ENCODE peak calls at places on chromosomes 4 and X, in ten cellular contexts. One of them, this sample, is unnamed.

GRCh38 chr4:156660470-156660869 is 311.1 kb downstream of the PDGFC start:
- DNase-seq in cardiac fibroblast: no peak
- DNase-seq in NCI-H460: no peak
- DNase-seq in nephron progenitor cell: no peak
- DNase-seq in T follicular helper cell: no peak
- DNase-seq in activated CD4-positive, CD25-positive, alpha-beta regulatory T cell treated with anti-CD3 and anti-CD28 coated beads, Interleukin-2, amount 50 U/mL, for 72 hours: no peak
- DNase-seq in posterior cingulate gyrus: no peak
- DNase-seq in body of pancreas: no peak
- DNase-seq in SW480: no peak
- DNase-seq in Ammon's horn: peak
- DNase-seq in this sample: no peak

GRCh38 chr4:118353452-118353851 is 649 bp upstream of the PRSS12 start:
- DNase-seq in cardiac fibroblast: no peak
- DNase-seq in NCI-H460: no peak
- DNase-seq in nephron progenitor cell: no peak
- DNase-seq in T follicular helper cell: no peak
- DNase-seq in activated CD4-positive, CD25-positive, alpha-beta regulatory T cell treated with anti-CD3 and anti-CD28 coated beads, Interleukin-2, amount 50 U/mL, for 72 hours: no peak
- DNase-seq in posterior cingulate gyrus: no peak
- DNase-seq in body of pancreas: no peak
- DNase-seq in SW480: no peak
- DNase-seq in Ammon's horn: no peak
- DNase-seq in this sample: no peak

GRCh38 chrX:39576081-39576701 is 521.6 kb downstream of the BCOR start:
- DNase-seq in cardiac fibroblast: no peak
- DNase-seq in NCI-H460: no peak
- DNase-seq in nephron progenitor cell: peak
- DNase-seq in T follicular helper cell: no peak
- DNase-seq in activated CD4-positive, CD25-positive, alpha-beta regulatory T cell treated with anti-CD3 and anti-CD28 coated beads, Interleukin-2, amount 50 U/mL, for 72 hours: no peak
- DNase-seq in posterior cingulate gyrus: peak
- DNase-seq in body of pancreas: no peak
- DNase-seq in SW480: no peak
- DNase-seq in Ammon's horn: peak
- DNase-seq in this sample: peak

GRCh38 chr4:26140150-26140898 is 180.5 kb upstream of the RBPJ start:
- DNase-seq in cardiac fibroblast: peak
- DNase-seq in NCI-H460: no peak
- DNase-seq in nephron progenitor cell: no peak
- DNase-seq in T follicular helper cell: no peak
- DNase-seq in activated CD4-positive, CD25-positive, alpha-beta regulatory T cell treated with anti-CD3 and anti-CD28 coated beads, Interleukin-2, amount 50 U/mL, for 72 hours: no peak
- DNase-seq in posterior cingulate gyrus: no peak
- DNase-seq in body of pancreas: no peak
- DNase-seq in SW480: no peak
- DNase-seq in Ammon's horn: no peak
- DNase-seq in this sample: no peak

GRCh38 chr4:143514432-143514831 is 930 bp downstream of the SMARCA5 start:
- DNase-seq in cardiac fibroblast: peak
- DNase-seq in NCI-H460: peak
- DNase-seq in nephron progenitor cell: peak
- DNase-seq in T follicular helper cell: peak
- DNase-seq in activated CD4-positive, CD25-positive, alpha-beta regulatory T cell treated with anti-CD3 and anti-CD28 coated beads, Interleukin-2, amount 50 U/mL, for 72 hours: peak
- DNase-seq in posterior cingulate gyrus: peak
- DNase-seq in body of pancreas: peak
- DNase-seq in SW480: peak
- DNase-seq in Ammon's horn: peak
- DNase-seq in this sample: peak

GRCh38 chrX:122546269-122546668 is 637.8 kb upstream of the GRIA3 start:
- DNase-seq in cardiac fibroblast: no peak
- DNase-seq in NCI-H460: no peak
- DNase-seq in nephron progenitor cell: no peak
- DNase-seq in T follicular helper cell: no peak
- DNase-seq in activated CD4-positive, CD25-positive, alpha-beta regulatory T cell treated with anti-CD3 and anti-CD28 coated beads, Interleukin-2, amount 50 U/mL, for 72 hours: no peak
- DNase-seq in posterior cingulate gyrus: no peak
- DNase-seq in body of pancreas: no peak
- DNase-seq in SW480: no peak
- DNase-seq in Ammon's horn: no peak
- DNase-seq in this sample: no peak

GRCh38 chr4:15653864-15654391 is 1.2 kb downstream of the FBXL5 start:
- DNase-seq in cardiac fibroblast: peak
- DNase-seq in NCI-H460: no peak
- DNase-seq in nephron progenitor cell: peak
- DNase-seq in T follicular helper cell: no peak
- DNase-seq in activated CD4-positive, CD25-positive, alpha-beta regulatory T cell treated with anti-CD3 and anti-CD28 coated beads, Interleukin-2, amount 50 U/mL, for 72 hours: no peak
- DNase-seq in posterior cingulate gyrus: no peak
- DNase-seq in body of pancreas: no peak
- DNase-seq in SW480: peak
- DNase-seq in Ammon's horn: peak
- DNase-seq in this sample: no peak

GRCh38 chrX:133918326-133918725 is 67.1 kb downstream of the GPC3 start:
- DNase-seq in cardiac fibroblast: no peak
- DNase-seq in NCI-H460: no peak
- DNase-seq in nephron progenitor cell: no peak
- DNase-seq in T follicular helper cell: no peak
- DNase-seq in activated CD4-positive, CD25-positive, alpha-beta regulatory T cell treated with anti-CD3 and anti-CD28 coated beads, Interleukin-2, amount 50 U/mL, for 72 hours: no peak
- DNase-seq in posterior cingulate gyrus: no peak
- DNase-seq in body of pancreas: no peak
- DNase-seq in SW480: no peak
- DNase-seq in Ammon's horn: no peak
- DNase-seq in this sample: no peak

GRCh38 chrX:136196691-136197155 is 49.4 kb downstream of the FHL1 start:
- DNase-seq in cardiac fibroblast: no peak
- DNase-seq in NCI-H460: no peak
- DNase-seq in nephron progenitor cell: no peak
- DNase-seq in T follicular helper cell: no peak
- DNase-seq in activated CD4-positive, CD25-positive, alpha-beta regulatory T cell treated with anti-CD3 and anti-CD28 coated beads, Interleukin-2, amount 50 U/mL, for 72 hours: no peak
- DNase-seq in posterior cingulate gyrus: no peak
- DNase-seq in body of pancreas: no peak
- DNase-seq in SW480: no peak
- DNase-seq in Ammon's horn: no peak
- DNase-seq in this sample: no peak

This sample was measured in nucleus accumbens.